ENCODE peak calls at places on chromosomes 5 and 9, in six cellular contexts. R is IMR-90, U is activated T-helper 1 cell treated with Interleukin-2 at 50 U/mL for 16 hours, E is heart right ventricle, Y is nephron progenitor cell, V is posterior vena cava. J is an unnamed sample.
A peak's percentile ranks its signal among the peaks of the same experiment; 100 is the strongest.

GRCh38 chr5:52988335-52989024 is 672 bp upstream of the ITGA2 start:
- DNase-seq in R (no peak), U (no peak), E (no peak), Y (no peak), V (no peak), J (no peak)

GRCh38 chr5:172943906-172944305 is 15.3 kb upstream of the RPL26L1 start:
- DNase-seq in R (no peak), U (no peak), E (no peak), Y (no peak), V (peak; percentile 62), J (no peak)

GRCh38 chr5:60883229-60883628 is 39.2 kb upstream of the ELOVL7 start:
- DNase-seq in R (no peak), U (no peak), E (no peak), Y (no peak), V (no peak), J (no peak)

GRCh38 chr9:82543726-82544125 is 519.2 kb downstream of the RASEF start:
- DNase-seq in R (no peak), U (no peak), E (no peak), Y (no peak), V (no peak), J (no peak)

GRCh38 chr9:95409650-95410426 is 92.3 kb upstream of the FANCC start:
- DNase-seq in R (peak; percentile 90), U (no peak), E (no peak), Y (no peak), V (no peak), J (no peak)

GRCh38 chr5:121273818-121274433 is 577.8 kb upstream of the FTMT start:
- DNase-seq in R (peak; percentile 93), U (no peak), E (no peak), Y (no peak), V (no peak), J (no peak)

GRCh38 chr5:31854181-31854624 is 215.3 kb downstream of the PDZD2 start:
- DNase-seq in R (peak; percentile 26), U (no peak), E (peak; percentile 46), Y (peak; percentile 23), V (no peak), J (no peak)

GRCh38 chr9:110148384-110148783 is 59.6 kb downstream of the C9orf152 start:
- DNase-seq in R (peak; percentile 43), U (no peak), E (no peak), Y (no peak), V (no peak), J (no peak)

GRCh38 chr9:123395276-123396006 is 39.4 kb downstream of the CRB2 start:
- DNase-seq in R (no peak), U (no peak), E (no peak), Y (no peak), V (no peak), J (no peak)

GRCh38 chr9:125410522-125410894 is 148.9 kb downstream of the GAPVD1 start:
- DNase-seq in R (no peak), U (no peak), E (no peak), Y (no peak), V (no peak), J (no peak)

GRCh38 chr5:14178091-14178490 is 34.9 kb downstream of the TRIO start:
- DNase-seq in R (no peak), U (no peak), E (no peak), Y (no peak), V (no peak), J (no peak)

GRCh38 chr5:68420476-68421344 is 205.2 kb downstream of the PIK3R1 start:
- DNase-seq in R (no peak), U (no peak), E (peak; percentile 47), Y (no peak), V (no peak), J (no peak)

GRCh38 chr5:158832096-158832495 is 267.6 kb downstream of the EBF1 start:
- DNase-seq in R (no peak), U (no peak), E (no peak), Y (no peak), V (no peak), J (no peak)

GRCh38 chr5:15787676-15788075 is 287.7 kb downstream of the FBXL7 start:
- DNase-seq in R (no peak), U (no peak), E (no peak), Y (no peak), V (no peak), J (no peak)

GRCh38 chr5:144273232-144274027 is 102.8 kb downstream of the KCTD16 start:
- DNase-seq in R (no peak), U (no peak), E (no peak), Y (no peak), V (no peak), J (no peak)